ENCODE peak calls at places on chromosomes 11 and 22, in ten cellular contexts. X is left ventricle myocardium inferior, W is AG04450, D is type B pancreatic cell, J is Peyer's patch, R is heart left ventricle, L is omental fat pad, H is fibroblast of pulmonary artery, I is HFFc6, F is endodermal cell. E is an unnamed sample.
A peak's percentile ranks its signal among the peaks of the same experiment; 100 is the strongest.

GRCh38 chr11:13358871-13359270 is 81.3 kb downstream of the BMAL1 start:
- DNase-seq in R (no peak), W (no peak), F (no peak), X (no peak), L (no peak), D (no peak), J (no peak), H (no peak), I (peak; percentile 48), E (peak; percentile 46)

GRCh38 chr11:130121430-130121978 is 38.1 kb upstream of the ST14 start:
- DNase-seq in H (peak; percentile 58), R (no peak), I (no peak), D (no peak), F (no peak), L (no peak), X (no peak), W (peak; percentile 34), J (no peak), E (peak; percentile 87)

GRCh38 chr11:102390667-102391449 is 43.8 kb downstream of the BIRC2 start:
- DNase-seq in W (peak; percentile 21), I (peak; percentile 61), L (peak; percentile 48), F (peak; percentile 92), D (no peak), H (peak; percentile 74), J (peak; percentile 87), X (peak; percentile 43), R (peak; percentile 67), E (peak; percentile 57)

GRCh38 chr22:45537734-45538181 is 35.1 kb downstream of the FBLN1 start:
- DNase-seq in W (peak; percentile 59), J (peak; percentile 61), D (no peak), R (peak; percentile 74), H (peak; percentile 51), F (no peak), I (peak; percentile 78), L (no peak), X (peak; percentile 46), E (peak; percentile 66)

GRCh38 chr11:6251120-6251733 is 8.4 kb upstream of the CCKBR start:
- DNase-seq in R (peak; percentile 70), F (peak; percentile 97), W (peak; percentile 32), D (no peak), L (no peak), X (peak; percentile 53), J (peak; percentile 84), I (peak; percentile 65), H (peak; percentile 73), E (peak; percentile 80)

GRCh38 chr22:39501644-39502108 is 414 bp upstream of the MIEF1 start:
- DNase-seq in J (no peak), W (no peak), I (no peak), H (no peak), F (no peak), X (no peak), D (no peak), L (no peak), R (no peak), E (no peak)

GRCh38 chr11:12288212-12288933 is 89.0 kb upstream of the PARVA start:
- DNase-seq in W (peak; percentile 87), D (peak; percentile 87), F (peak; percentile 97), X (peak; percentile 75), H (peak; percentile 96), L (peak; percentile 75), J (peak; percentile 84), I (peak; percentile 94), R (peak; percentile 84), E (peak; percentile 93)

GRCh38 chr11:127017482-127017881 is 16.9 kb upstream of the KIRREL3 start:
- DNase-seq in L (no peak), H (peak; percentile 30), W (peak; percentile 60), F (peak; percentile 77), D (no peak), I (peak; percentile 91), R (no peak), X (no peak), J (no peak), E (peak; percentile 60)

GRCh38 chr11:9577032-9577431 is 3.6 kb downstream of the WEE1 start:
- DNase-seq in R (no peak), I (no peak), F (no peak), W (no peak), L (no peak), X (no peak), D (no peak), J (no peak), H (peak; percentile 67), E (peak; percentile 52)

GRCh38 chr11:68993546-68993945 is 12.8 kb upstream of the MRGPRD start:
- DNase-seq in F (no peak), R (no peak), J (no peak), W (no peak), L (no peak), D (peak; percentile 16), X (no peak), H (no peak), I (no peak), E (no peak)

GRCh38 chr11:31106326-31106725 is 263.2 kb downstream of the DCDC1 start:
- DNase-seq in H (no peak), D (no peak), L (no peak), R (no peak), J (no peak), X (no peak), I (no peak), F (peak; percentile 70), W (no peak), E (no peak)

GRCh38 chr11:43868852-43869567 is 11.6 kb upstream of the ALKBH3 start:
- DNase-seq in R (no peak), J (no peak), L (no peak), F (no peak), H (peak; percentile 92), I (peak; percentile 64), W (no peak), X (no peak), D (no peak), E (peak; percentile 79)

GRCh38 chr11:65786008-65786785 is 666 bp upstream of the OVOL1 start:
- DNase-seq in J (peak; percentile 63), X (no peak), L (no peak), W (no peak), H (no peak), D (no peak), R (no peak), I (no peak), F (peak; percentile 70), E (no peak)

GRCh38 chr11:128790200-128790599 is 76.9 kb downstream of the KCNJ1 start:
- DNase-seq in W (no peak), H (peak; percentile 89), R (peak; percentile 83), I (no peak), X (peak; percentile 79), J (no peak), F (no peak), L (no peak), D (no peak), E (peak; percentile 56)

GRCh38 chr11:21472256-21472655 is 720.6 kb upstream of the ANO5 start:
- DNase-seq in D (no peak), L (no peak), I (no peak), W (no peak), H (no peak), J (no peak), X (no peak), R (no peak), F (no peak), E (no peak)

GRCh38 chr11:21470521-21470920 is 722.4 kb upstream of the ANO5 start:
- DNase-seq in X (no peak), L (no peak), F (no peak), D (no peak), H (no peak), W (no peak), I (no peak), R (no peak), J (no peak), E (no peak)

GRCh38 chr11:21474529-21474928 is 718.4 kb upstream of the ANO5 start:
- DNase-seq in D (no peak), F (no peak), W (no peak), I (no peak), H (no peak), L (no peak), J (no peak), X (no peak), R (no peak), E (no peak)

GRCh38 chr11:21476588-21476987 is 716.3 kb upstream of the ANO5 start:
- DNase-seq in D (no peak), F (no peak), H (no peak), I (no peak), W (no peak), X (no peak), L (no peak), R (no peak), J (no peak), E (no peak)

GRCh38 chr11:21475276-21475675 is 717.6 kb upstream of the ANO5 start:
- DNase-seq in L (no peak), H (no peak), F (no peak), J (no peak), D (no peak), W (no peak), I (no peak), R (no peak), X (no peak), E (no peak)
- TF ChIP-seq CTCF in L (no peak), H (no peak), F (peak; percentile 34), J (no peak), D (no peak), W (no peak), I (no peak), R (no peak), X (no peak), E (no peak)

GRCh38 chr11:93704237-93704636 is 37.1 kb downstream of the TAF1D start:
- DNase-seq in D (no peak), F (no peak), W (no peak), X (no peak), J (no peak), H (no peak), I (no peak), R (no peak), L (no peak), E (no peak)
- TF ChIP-seq CTCF in D (no peak), F (peak; percentile 58), W (peak; percentile 4), X (no peak), J (no peak), H (no peak), I (peak; percentile 40), R (no peak), L (no peak), E (peak; percentile 30)

DNA sequence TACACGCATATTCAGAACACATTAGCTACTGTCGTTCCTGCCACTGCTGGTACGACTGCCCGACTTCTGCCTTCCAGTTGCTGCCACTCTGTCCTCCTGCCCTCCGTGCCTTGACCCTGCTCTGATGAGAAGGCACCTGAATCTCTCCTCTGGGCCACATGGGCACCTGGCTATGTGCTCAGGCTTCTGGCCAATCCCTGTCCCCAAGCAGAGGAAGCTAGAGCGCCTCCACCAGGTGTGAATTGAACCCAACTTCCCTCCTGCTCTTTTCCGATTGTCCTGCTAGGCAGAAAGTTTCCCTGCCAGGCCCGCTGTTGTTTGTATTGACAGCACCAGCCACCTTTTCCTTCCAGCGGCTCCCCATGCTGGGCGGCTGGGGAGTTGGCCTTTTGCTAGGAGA is 117.9 kb downstream of the GRIK4 start:
- DNase-seq in I (no peak), F (peak; percentile 86), D (no peak), X (no peak), R (no peak), L (no peak), H (no peak), W (no peak), J (no peak), E (no peak)
- TF ChIP-seq CTCF in I (no peak), F (peak; percentile 62), D (no peak), X (no peak), R (no peak), L (no peak), H (no peak), W (no peak), J (no peak), E (no peak)

DNA sequence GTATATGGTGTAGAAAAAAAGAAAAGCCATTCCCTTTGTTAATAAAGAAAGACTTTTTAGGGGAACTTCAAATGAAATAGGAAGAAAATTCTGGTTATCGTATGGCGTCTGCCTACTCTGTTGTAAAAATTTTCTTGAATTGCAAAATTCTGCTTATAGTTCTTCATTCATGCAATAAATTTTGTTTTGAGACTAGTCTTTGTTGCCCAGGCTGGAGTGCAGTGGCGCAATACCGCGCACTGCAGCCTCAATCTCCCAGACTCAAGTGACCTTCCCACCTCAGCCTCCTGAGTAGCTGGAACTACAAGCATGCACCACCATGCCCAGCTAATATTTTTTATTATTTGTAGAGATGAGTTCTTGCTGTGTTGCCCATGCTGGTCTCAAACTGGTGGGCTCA is 5.8 kb downstream of the DDIAS start:
- DNase-seq in L (no peak), F (no peak), W (no peak), D (no peak), R (no peak), I (no peak), H (no peak), X (no peak), J (no peak), E (no peak)
- TF ChIP-seq CTCF in L (no peak), F (no peak), W (no peak), D (no peak), R (no peak), I (no peak), H (no peak), X (no peak), J (no peak), E (no peak)

E was measured in brain microvascular endothelial cell.